ENCODE peak calls at places on chromosome 16, in ten cellular contexts. E is CD8-positive, alpha-beta T cell; I is IMR-90; J is Caco-2; Q is adipocyte; G is SK-N-MC; K is small intestine; T is GM23248; S is aorta; Y is esophagus muscularis mucosa. C is an unnamed sample.

GRCh38 chr16:1580956-1581355 is 30.9 kb downstream of the IFT140 start:
- DNase-seq in E (no peak), I (no peak), J (no peak), Q (no peak), G (no peak), K (peak; percentile 35), T (no peak), S (no peak), Y (no peak), C (no peak)

GRCh38 chr16:87391324-87391949 is 699 bp upstream of the MAP1LC3B start:
- DNase-seq in E (no peak), I (no peak), J (peak; percentile 71), Q (peak; percentile 81), G (no peak), K (peak; percentile 56), T (peak; percentile 65), S (peak; percentile 87), Y (no peak), C (no peak)

GRCh38 chr16:31196324-31197088 is 6.1 kb downstream of the PYCARD start:
- DNase-seq in E (no peak), I (no peak), J (no peak), Q (no peak), G (no peak), K (no peak), T (no peak), S (peak; percentile 21), Y (no peak), C (no peak)

GRCh38 chr16:89173629-89173921 is 2.0 kb downstream of the CDH15 start:
- DNase-seq in E (no peak), I (no peak), J (no peak), Q (no peak), G (no peak), K (no peak), T (no peak), S (no peak), Y (no peak), C (no peak)

GRCh38 chr16:66984902-66985311 is 3.5 kb upstream of the CES4A start:
- DNase-seq in E (no peak), I (no peak), J (no peak), Q (no peak), G (no peak), K (no peak), T (no peak), S (no peak), Y (no peak), C (no peak)

GRCh38 chr16:31211960-31212359 is 2.0 kb upstream of the TRIM72 start:
- DNase-seq in E (no peak), I (no peak), J (no peak), Q (no peak), G (no peak), K (peak; percentile 80), T (no peak), S (no peak), Y (no peak), C (no peak)

GRCh38 chr16:10828851-10829331 is 10.3 kb upstream of the TVP23A start:
- DNase-seq in E (no peak), I (peak; percentile 53), J (no peak), Q (peak; percentile 85), G (no peak), K (peak; percentile 66), T (peak; percentile 93), S (peak; percentile 97), Y (peak; percentile 95), C (no peak)

GRCh38 chr16:54194008-54194731 is 92.4 kb downstream of the IRX3 start:
- DNase-seq in E (no peak), I (no peak), J (no peak), Q (peak; percentile 17), G (no peak), K (no peak), T (peak; percentile 76), S (peak; percentile 73), Y (no peak), C (no peak)

DNA sequence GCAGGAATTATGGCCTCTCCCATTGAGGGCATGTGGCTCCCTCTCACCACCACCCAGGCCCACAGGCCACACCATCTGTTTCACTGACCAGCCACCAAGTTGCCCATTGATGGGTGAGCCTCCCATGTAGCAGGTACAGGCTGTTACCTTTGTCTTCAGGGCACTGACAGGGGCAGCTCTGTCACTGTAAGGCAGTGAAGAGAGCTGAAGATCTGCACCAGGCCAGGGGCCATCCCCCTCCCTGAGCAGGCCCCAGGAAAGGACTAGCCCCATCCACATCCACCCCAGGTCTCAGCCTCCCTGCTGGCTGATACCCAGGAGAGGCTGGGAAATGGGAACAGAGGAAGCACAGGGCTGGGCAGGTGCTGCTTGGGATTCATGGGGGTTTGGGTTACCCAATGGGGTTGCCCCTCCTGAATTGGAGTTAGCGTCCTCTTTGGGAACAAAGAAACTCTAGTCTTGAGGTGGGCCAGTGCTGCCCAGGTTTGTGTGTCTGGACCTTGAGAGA is 1691.4 kb downstream of the TP53TG3F start:
- DNase-seq in E (no peak), I (no peak), J (no peak), Q (no peak), G (no peak), K (no peak), T (no peak), S (no peak), Y (peak; percentile 50), C (no peak)
- H3K9me3 ChIP-seq in E (no peaks in the 10 kb centered on the region), I (peaks cover 36% of the 10 kb centered on the region), J (no peaks in the 10 kb centered on the region), Q (no peaks in the 10 kb centered on the region), G (no peaks in the 10 kb centered on the region), K (peaks cover 1% of the 10 kb centered on the region), T (peaks cover 2% of the 10 kb centered on the region), S (peaks cover 1% of the 10 kb centered on the region), Y (no peaks in the 10 kb centered on the region), C (no peaks in the 10 kb centered on the region)

DNA sequence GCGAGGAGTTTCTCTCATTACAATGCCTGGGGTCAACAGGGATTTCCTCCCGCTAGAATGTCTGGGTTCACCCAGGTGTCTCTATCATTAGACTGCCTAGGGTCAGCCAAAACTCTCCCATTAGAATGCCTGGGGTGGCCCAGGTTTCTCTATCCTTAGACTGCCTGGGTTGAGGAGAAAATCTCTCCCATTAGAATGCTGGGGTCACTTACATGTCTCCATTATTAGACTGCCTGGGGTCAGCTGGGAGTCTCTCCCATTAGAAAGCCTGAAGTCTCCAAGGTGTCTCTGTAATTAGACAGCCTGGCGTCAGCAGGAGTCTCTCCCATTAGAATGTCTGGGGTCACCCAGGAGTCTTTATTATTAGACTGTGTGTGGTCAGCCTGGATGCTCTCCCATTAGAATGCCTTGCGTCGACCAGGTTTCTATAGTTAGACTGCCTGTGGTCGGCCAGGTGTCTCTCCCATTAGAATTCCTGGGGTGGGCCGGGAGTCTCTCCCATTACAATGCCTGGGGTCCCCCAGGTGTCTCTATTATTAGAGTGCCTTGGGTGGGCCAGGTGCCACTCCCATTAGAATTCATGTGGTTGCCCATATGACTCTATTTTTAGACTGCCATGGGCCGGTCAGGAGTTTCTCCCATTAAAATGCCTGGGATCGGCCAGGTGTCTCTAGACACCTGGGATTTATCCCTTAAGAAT is 2272.1 kb downstream of the TP53TG3F start:
- DNase-seq in E (no peak), I (no peak), J (no peak), Q (no peak), G (no peak), K (no peak), T (no peak), S (no peak), Y (peak; percentile 79), C (no peak)
- H3K9me3 ChIP-seq in E (no peaks in the 10 kb centered on the region), I (peaks cover 12% of the 10 kb centered on the region), J (no peaks in the 10 kb centered on the region), Q (no peaks in the 10 kb centered on the region), G (no peaks in the 10 kb centered on the region), K (no peaks in the 10 kb centered on the region), T (no peaks in the 10 kb centered on the region), S (no peaks in the 10 kb centered on the region), Y (no peaks in the 10 kb centered on the region), C (no peaks in the 10 kb centered on the region)

GRCh38 chr16:81883235-81883634 is 104.1 kb downstream of the PLCG2 start:
- DNase-seq in E (no peak), I (no peak), J (no peak), Q (no peak), G (no peak), K (no peak), T (no peak), S (no peak), Y (no peak), C (no peak)

GRCh38 chr16:81889896-81890634 is 111.0 kb downstream of the PLCG2 start:
- DNase-seq in E (peak; percentile 13), I (peak; percentile 51), J (peak; percentile 80), Q (peak; percentile 82), G (peak; percentile 24), K (peak; percentile 72), T (peak; percentile 65), S (no peak), Y (no peak), C (peak; percentile 33)

GRCh38 chr16:81891734-81892364 is 112.8 kb downstream of the PLCG2 start:
- DNase-seq in E (no peak), I (no peak), J (no peak), Q (no peak), G (no peak), K (no peak), T (peak; percentile 9), S (no peak), Y (no peak), C (no peak)

GRCh38 chr16:81885976-81886586 is 107.0 kb downstream of the PLCG2 start:
- DNase-seq in E (no peak), I (peak; percentile 16), J (no peak), Q (peak; percentile 41), G (no peak), K (peak; percentile 57), T (peak; percentile 56), S (no peak), Y (no peak), C (no peak)

DNA sequence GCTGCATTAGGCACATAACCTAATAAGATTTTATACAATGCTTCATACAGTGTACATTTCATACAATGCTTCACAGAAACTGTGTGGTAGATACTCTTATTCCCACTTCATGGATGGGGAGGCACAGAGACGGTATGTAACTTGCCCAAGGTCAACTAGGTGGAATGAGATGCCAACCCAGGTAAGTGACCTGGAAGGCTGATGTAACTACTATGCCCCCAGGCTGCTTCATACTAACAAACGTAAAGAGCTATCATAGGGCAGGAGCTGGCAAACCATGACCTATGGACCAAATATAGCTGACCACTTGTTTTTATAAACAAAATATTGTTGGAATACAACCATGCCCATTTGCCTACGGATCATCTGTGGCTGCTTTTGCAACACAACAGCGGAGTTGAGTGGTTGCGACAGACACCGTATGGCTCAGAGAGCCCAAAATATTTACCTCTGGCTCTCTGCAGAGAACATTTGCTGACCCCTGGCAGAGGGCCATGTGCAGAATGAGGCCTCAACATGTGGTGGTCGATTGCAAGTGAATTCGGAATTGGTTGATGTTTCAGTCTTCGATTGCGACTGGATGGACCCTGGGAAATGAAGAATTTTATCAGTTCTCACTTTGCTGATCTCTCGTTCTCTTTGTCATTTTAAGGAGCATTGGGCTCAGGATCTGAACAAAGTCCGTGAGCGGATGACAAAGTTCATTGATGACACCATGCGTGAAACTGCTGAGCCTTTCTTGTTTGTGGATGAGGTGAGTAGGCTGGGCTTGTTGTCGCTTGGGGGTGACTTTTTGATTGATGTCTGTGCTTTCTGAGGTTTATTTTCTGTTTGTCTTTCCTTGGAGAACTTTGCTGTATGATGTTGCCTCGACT is 109.7 kb downstream of the PLCG2 start:
- DNase-seq in E (no peak), I (no peak), J (peak; percentile 64), Q (no peak), G (no peak), K (peak; percentile 51), T (no peak), S (no peak), Y (no peak), C (no peak)
- H3K9me3 ChIP-seq in E (no peaks in the 10 kb centered on the region), I (no peaks in the 10 kb centered on the region), J (no peaks in the 10 kb centered on the region), Q (no peaks in the 10 kb centered on the region), G (no peaks in the 10 kb centered on the region), K (no peaks in the 10 kb centered on the region), T (no peaks in the 10 kb centered on the region), S (no peaks in the 10 kb centered on the region), Y (no peaks in the 10 kb centered on the region), C (no peaks in the 10 kb centered on the region)

GRCh38 chr16:35144212-35144932 is 1685.0 kb downstream of the TP53TG3F start:
- DNase-seq in E (no peak), I (no peak), J (no peak), Q (no peak), G (no peak), K (no peak), T (no peak), S (no peak), Y (no peak), C (no peak)

GRCh38 chr16:35142809-35143192 is 1683.4 kb downstream of the TP53TG3F start:
- DNase-seq in E (no peak), I (no peak), J (no peak), Q (no peak), G (no peak), K (no peak), T (no peak), S (no peak), Y (no peak), C (no peak)

GRCh38 chr16:35142147-35142808 is 1682.9 kb downstream of the TP53TG3F start:
- DNase-seq in E (no peak), I (no peak), J (no peak), Q (no peak), G (no peak), K (no peak), T (no peak), S (no peak), Y (no peak), C (no peak)

GRCh38 chr16:35141303-35141702 is 1681.9 kb downstream of the TP53TG3F start:
- DNase-seq in E (no peak), I (no peak), J (no peak), Q (no peak), G (no peak), K (no peak), T (no peak), S (no peak), Y (no peak), C (no peak)

GRCh38 chr16:35140293-35140986 is 1681.0 kb downstream of the TP53TG3F start:
- DNase-seq in E (no peak), I (no peak), J (no peak), Q (no peak), G (no peak), K (no peak), T (no peak), S (no peak), Y (no peak), C (no peak)
- H3K9me3 ChIP-seq in E (no peaks in the 10 kb centered on the region), I (peaks cover 35% of the 10 kb centered on the region), J (no peaks in the 10 kb centered on the region), Q (no peaks in the 10 kb centered on the region), G (no peaks in the 10 kb centered on the region), K (peaks cover 2% of the 10 kb centered on the region), T (no peaks in the 10 kb centered on the region), S (no peaks in the 10 kb centered on the region), Y (no peaks in the 10 kb centered on the region), C (no peaks in the 10 kb centered on the region)